ENCODE peak calls at places on chromosomes 13 and 19, in seven cellular contexts. E, J, G, H, N, L and R are unnamed samples.

GRCh38 chr13:19910336-19911072 is 47.1 kb upstream of the ZMYM5 start:
- DNase-seq in E (no peak), J (peak), G (peak), H (peak), N (no peak), L (no peak), R (peak)

GRCh38 chr19:13045812-13046211 is 50.5 kb downstream of the NFIX start:
- DNase-seq in E (no peak), J (no peak), G (no peak), H (no peak), N (no peak), L (no peak), R (no peak)

GRCh38 chr13:112444416-112445399 is 68.6 kb downstream of the SPACA7 start:
- DNase-seq in E (no peak), J (no peak), G (no peak), H (no peak), N (no peak), L (no peak), R (no peak)

GRCh38 chr19:17415107-17415506 is 4.7 kb upstream of the MVB12A start:
- DNase-seq in E (no peak), J (no peak), G (no peak), H (no peak), N (no peak), L (no peak), R (no peak)

GRCh38 chr13:85528578-85529215 is 270.5 kb downstream of the SLITRK6 start:
- DNase-seq in E (no peak), J (peak), G (peak), H (peak), N (no peak), L (no peak), R (peak)

GRCh38 chr13:107138468-107138867 is 570.5 kb upstream of the ARGLU1 start:
- DNase-seq in E (no peak), J (no peak), G (no peak), H (no peak), N (no peak), L (no peak), R (no peak)

GRCh38 chr19:13060233-13060963 is 42.3 kb downstream of the LYL1 start:
- DNase-seq in E (no peak), J (no peak), G (peak), H (no peak), N (no peak), L (no peak), R (no peak)

GRCh38 chr13:113820813-113821651 is 42.8 kb downstream of the GAS6 start:
- DNase-seq in E (peak), J (peak), G (peak), H (peak), N (no peak), L (no peak), R (peak)

GRCh38 chr13:75760182-75760981 is 124.3 kb downstream of the LMO7 start:
- DNase-seq in E (no peak), J (no peak), G (no peak), H (no peak), N (no peak), L (peak), R (no peak)

GRCh38 chr13:105037064-105037463 is 1498.4 kb downstream of the EFNB2 start:
- DNase-seq in E (no peak), J (peak), G (no peak), H (no peak), N (no peak), L (no peak), R (peak)

GRCh38 chr13:87982436-87982835 is 311.3 kb downstream of the SLITRK5 start:
- DNase-seq in E (no peak), J (no peak), G (no peak), H (no peak), N (no peak), L (no peak), R (no peak)

GRCh38 chr13:45821861-45822260 is 29.7 kb downstream of the SIAH3 start:
- DNase-seq in E (no peak), J (no peak), G (no peak), H (no peak), N (no peak), L (no peak), R (no peak)

GRCh38 chr19:51258165-51258564 is 7.3 kb downstream of the SIGLECL1 start:
- DNase-seq in E (no peak), J (no peak), G (no peak), H (no peak), N (no peak), L (no peak), R (no peak)

GRCh38 chr13:41196620-41197019 is 2.3 kb upstream of the KBTBD7 start:
- DNase-seq in E (no peak), J (no peak), G (peak), H (no peak), N (no peak), L (no peak), R (no peak)

GRCh38 chr13:104015646-104016396 is 949.6 kb upstream of the SLC10A2 start:
- DNase-seq in E (no peak), J (peak), G (peak), H (no peak), N (no peak), L (no peak), R (no peak)

GRCh38 chr19:1302534-1303239 is 17.0 kb downstream of the EFNA2 start:
- DNase-seq in E (peak), J (no peak), G (no peak), H (no peak), N (no peak), L (no peak), R (no peak)

GRCh38 chr19:13281567-13282291 is 131.5 kb downstream of the IER2 start:
- DNase-seq in E (peak), J (no peak), G (no peak), H (no peak), N (no peak), L (no peak), R (no peak)

GRCh38 chr19:43438291-43439162 is 23.8 kb downstream of the TEX101 start:
- DNase-seq in E (no peak), J (no peak), G (peak), H (peak), N (no peak), L (no peak), R (no peak)

GRCh38 chr13:51823861-51824260 is 19.9 kb upstream of the DHRS12 start:
- DNase-seq in E (no peak), J (no peak), G (peak), H (no peak), N (no peak), L (no peak), R (no peak)

GRCh38 chr19:8484331-8484894 is 18.0 kb downstream of the PRAM1 start:
- DNase-seq in E (no peak), J (no peak), G (no peak), H (no peak), N (no peak), L (no peak), R (no peak)

GRCh38 chr19:8481191-8481590 is 21.2 kb downstream of the PRAM1 start:
- DNase-seq in E (no peak), J (no peak), G (no peak), H (no peak), N (no peak), L (no peak), R (no peak)

GRCh38 chr19:8483165-8483564 is 19.3 kb downstream of the PRAM1 start:
- DNase-seq in E (no peak), J (no peak), G (no peak), H (no peak), N (no peak), L (no peak), R (no peak)

GRCh38 chr19:8482696-8483095 is 19.7 kb downstream of the PRAM1 start:
- DNase-seq in E (no peak), J (no peak), G (no peak), H (no peak), N (no peak), L (no peak), R (no peak)

DNA sequence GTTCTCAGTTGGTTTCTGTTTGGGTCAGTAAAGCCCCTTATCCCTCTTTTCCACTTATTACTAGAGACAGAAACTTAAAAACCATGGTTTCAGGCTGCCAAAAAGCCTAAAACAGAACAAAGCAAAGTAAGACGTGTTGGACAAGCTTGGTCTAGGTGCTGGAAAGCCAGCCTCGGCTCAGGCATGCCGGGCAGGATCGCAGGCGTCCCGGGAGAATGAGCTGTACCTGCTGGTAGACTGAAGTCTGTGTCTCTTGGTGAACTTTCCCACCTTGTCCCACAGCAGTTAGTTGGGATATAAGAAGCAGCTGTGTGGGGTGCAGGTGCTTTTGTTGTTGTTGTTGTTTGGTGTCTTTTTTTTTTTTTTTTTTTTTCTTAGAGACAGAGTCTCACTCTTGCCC is 20.8 kb downstream of the PRAM1 start:
- DNase-seq in E (no peak), J (no peak), G (no peak), H (no peak), N (no peak), L (no peak), R (no peak)
- H3K4me3 ChIP-seq in E (no peak), J (no peak), G (no peak), H (no peak), N (no peak), L (no peak), R (no peak)

GRCh38 chr13:20983386-20983785 is 78.0 kb downstream of the LATS2 start:
- DNase-seq in E (no peak), J (no peak), G (no peak), H (no peak), N (no peak), L (no peak), R (no peak)

GRCh38 chr13:20977394-20977793 is 74.8 kb upstream of the XPO4 start:
- DNase-seq in E (no peak), J (no peak), G (no peak), H (no peak), N (no peak), L (no peak), R (no peak)

GRCh38 chr13:20980420-20980819 is 77.9 kb upstream of the XPO4 start:
- DNase-seq in E (no peak), J (no peak), G (no peak), H (no peak), N (no peak), L (no peak), R (no peak)

GRCh38 chr13:20981370-20982095 is 79.0 kb upstream of the XPO4 start:
- DNase-seq in E (no peak), J (no peak), G (no peak), H (no peak), N (no peak), L (no peak), R (no peak)

GRCh38 chr13:20980899-20981298 is 78.4 kb upstream of the XPO4 start:
- DNase-seq in E (no peak), J (no peak), G (no peak), H (no peak), N (no peak), L (no peak), R (no peak)
- H3K4me3 ChIP-seq in E (no peak), J (no peak), G (no peak), H (no peak), N (no peak), L (no peak), R (no peak)

GRCh38 chr19:49497790-49498106 is 1.5 kb downstream of the RPS11 start:
- DNase-seq in E (no peak), J (no peak), G (no peak), H (no peak), N (no peak), L (no peak), R (no peak)

GRCh38 chr19:49497047-49497789 is 984 bp downstream of the RPS11 start:
- DNase-seq in E (no peak), J (peak), G (peak), H (no peak), N (no peak), L (peak), R (no peak)

GRCh38 chr19:49498475-49498874 is 2.2 kb downstream of the RPS11 start:
- DNase-seq in E (no peak), J (no peak), G (no peak), H (no peak), N (no peak), L (no peak), R (no peak)

GRCh38 chr19:49496574-49497008 is 357 bp downstream of the RPS11 start:
- DNase-seq in E (no peak), J (no peak), G (no peak), H (no peak), N (no peak), L (no peak), R (no peak)

DNA sequence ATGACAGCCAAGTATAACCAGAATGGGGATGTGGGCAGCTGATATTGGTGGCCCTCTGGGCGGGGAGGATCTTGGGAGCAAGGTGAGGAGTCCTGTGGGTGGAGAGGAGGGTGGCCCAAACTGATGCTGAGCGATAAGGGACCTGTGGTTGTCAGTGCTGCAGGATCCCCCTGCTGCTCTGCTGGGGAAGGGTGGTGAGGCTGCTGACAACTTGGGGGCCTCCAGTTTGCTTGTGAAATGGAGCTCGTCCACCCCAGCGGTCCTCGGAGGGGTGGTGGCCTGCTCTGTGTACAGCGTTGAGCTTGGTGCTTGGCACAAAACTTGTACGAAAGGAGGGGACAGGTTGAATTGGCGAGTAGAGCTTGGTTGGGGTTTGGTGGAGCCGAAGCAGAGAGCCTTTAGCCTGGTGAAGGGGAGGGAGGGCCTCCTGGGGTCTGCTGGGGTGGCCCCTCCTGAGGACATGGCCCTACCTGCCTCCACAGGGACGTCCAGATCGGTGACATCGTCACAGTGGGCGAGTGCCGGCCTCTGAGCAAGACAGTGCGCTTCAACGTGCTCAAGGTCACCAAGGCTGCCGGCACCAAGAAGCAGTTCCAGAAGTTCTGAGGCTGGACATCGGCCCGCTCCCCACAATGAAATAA is 2.9 kb downstream of the RPS11 start:
- DNase-seq in E (no peak), J (no peak), G (no peak), H (no peak), N (no peak), L (no peak), R (no peak)
- H3K4me3 ChIP-seq in E (no peak), J (no peak), G (no peak), H (no peak), N (peak), L (peak), R (no peak)

DNA sequence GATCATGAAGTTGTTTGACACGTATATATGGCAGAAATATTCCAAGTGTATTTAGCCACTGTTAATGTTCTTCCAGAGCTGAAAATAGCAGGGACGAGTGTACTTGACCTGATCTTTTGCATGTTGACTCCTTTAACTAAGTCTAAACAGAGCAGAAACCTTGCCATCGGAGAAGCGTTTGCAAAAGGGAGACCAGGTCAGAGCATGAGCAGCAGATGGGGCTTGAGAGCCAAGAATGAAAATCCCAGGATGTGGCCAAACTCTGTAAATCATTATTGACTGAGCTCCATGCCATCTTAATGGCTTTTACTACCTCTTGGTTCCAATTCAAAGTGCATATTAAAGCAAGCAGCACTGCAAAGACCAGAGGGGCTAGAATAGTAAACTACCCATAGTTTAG is 55.5 kb downstream of the FAM216B start:
- DNase-seq in E (no peak), J (peak), G (peak), H (no peak), N (no peak), L (no peak), R (peak)
- H3K4me3 ChIP-seq in E (no peak), J (no peak), G (no peak), H (no peak), N (no peak), L (no peak), R (no peak)

DNA sequence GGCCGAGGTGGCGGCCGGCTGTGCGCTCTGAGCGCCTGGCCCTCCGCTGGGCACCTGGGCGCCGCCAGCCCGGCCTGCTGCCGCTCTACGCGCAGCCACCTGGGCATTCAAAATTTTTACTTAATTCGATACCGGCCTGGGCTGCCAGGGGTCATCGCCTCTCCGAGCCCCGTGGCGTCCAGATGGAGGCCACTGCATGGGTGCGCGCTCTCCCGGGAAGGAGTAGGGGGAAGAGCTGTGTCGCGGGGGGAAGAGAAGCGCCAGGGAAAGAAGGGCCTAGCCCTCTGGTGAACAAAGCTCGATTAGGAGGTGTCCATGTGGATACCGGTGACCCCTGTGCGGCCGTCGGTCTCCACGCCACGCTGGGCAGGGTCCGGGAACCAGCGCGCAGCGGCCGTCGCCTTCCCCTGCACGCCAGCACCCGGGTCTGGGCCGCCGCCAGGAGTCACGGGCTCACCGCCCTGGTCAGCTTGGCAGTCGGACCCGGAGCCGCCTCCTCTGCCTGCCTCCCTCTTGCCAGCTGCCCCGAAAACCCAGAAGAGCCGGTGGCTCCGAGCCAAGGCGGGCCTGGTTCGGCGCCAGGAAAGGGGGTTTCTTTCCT is 725 bp downstream of the BIVM start:
- DNase-seq in E (peak), J (peak), G (peak), H (no peak), N (no peak), L (peak), R (no peak)
- H3K4me3 ChIP-seq in E (peak), J (peak), G (peak), H (peak), N (peak), L (peak), R (peak)

GRCh38 chr19:8576273-8576993 is 809 bp downstream of the MYO1F start:
- DNase-seq in E (no peak), J (no peak), G (no peak), H (no peak), N (no peak), L (no peak), R (no peak)
- H3K4me3 ChIP-seq in E (no peak), J (no peak), G (no peak), H (no peak), N (peak), L (peak), R (no peak)

GRCh38 chr19:34943861-34944573 is 17.3 kb downstream of the ZNF30 start:
- DNase-seq in E (no peak), J (no peak), G (no peak), H (no peak), N (no peak), L (no peak), R (no peak)
- H3K4me3 ChIP-seq in E (no peak), J (no peak), G (no peak), H (no peak), N (no peak), L (no peak), R (no peak)

GRCh38 chr19:53960187-53960586 is 2.5 kb upstream of the CACNG8 start:
- DNase-seq in E (no peak), J (no peak), G (no peak), H (no peak), N (no peak), L (no peak), R (no peak)

GRCh38 chr19:53961523-53962345 is 1.0 kb upstream of the CACNG8 start:
- DNase-seq in E (no peak), J (no peak), G (peak), H (no peak), N (no peak), L (no peak), R (no peak)

GRCh38 chr19:53960886-53961285 is 1.9 kb upstream of the CACNG8 start:
- DNase-seq in E (no peak), J (no peak), G (no peak), H (no peak), N (no peak), L (no peak), R (no peak)

GRCh38 chr19:53965091-53965490 is 2.4 kb downstream of the CACNG8 start:
- DNase-seq in E (no peak), J (no peak), G (peak), H (no peak), N (no peak), L (no peak), R (no peak)

DNA sequence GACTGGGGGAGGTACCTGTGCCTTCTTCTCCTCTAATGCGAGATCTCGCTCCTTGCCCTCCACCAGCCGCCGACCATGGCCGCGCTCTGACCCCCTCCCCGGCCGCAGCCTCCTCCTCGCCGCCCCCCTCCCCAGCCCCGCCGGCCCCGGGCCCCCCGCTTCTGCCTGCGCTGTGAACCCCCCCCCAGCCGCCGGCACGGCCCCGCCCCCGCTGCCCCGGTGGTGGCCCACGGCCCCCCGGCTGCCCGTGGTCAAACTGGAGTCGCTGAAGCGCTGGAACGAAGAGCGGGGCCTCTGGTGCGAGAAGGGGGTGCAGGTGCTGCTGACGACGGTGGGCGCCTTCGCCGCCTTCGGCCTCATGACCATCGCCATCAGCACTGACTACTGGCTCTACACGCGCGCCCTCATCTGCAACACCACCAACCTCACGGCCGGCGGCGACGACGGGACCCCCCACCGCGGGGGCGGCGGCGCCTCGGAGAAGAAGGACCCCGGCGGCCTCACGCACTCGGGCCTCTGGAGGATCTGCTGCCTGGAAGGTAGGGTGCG is at the start of gene CACNG8:
- DNase-seq in E (no peak), J (no peak), G (no peak), H (no peak), N (no peak), L (no peak), R (no peak)
- H3K4me3 ChIP-seq in E (peak), J (peak), G (peak), H (no peak), N (no peak), L (no peak), R (no peak)

GRCh38 chr19:2774953-2775555 is 8.0 kb downstream of the SGTA start:
- DNase-seq in E (no peak), J (no peak), G (no peak), H (no peak), N (no peak), L (no peak), R (no peak)
- H3K4me3 ChIP-seq in E (no peak), J (no peak), G (no peak), H (no peak), N (peak), L (no peak), R (no peak)

GRCh38 chr19:3338541-3339181 is 27.7 kb upstream of the NFIC start:
- DNase-seq in E (no peak), J (no peak), G (no peak), H (no peak), N (no peak), L (peak), R (no peak)
- H3K4me3 ChIP-seq in E (no peak), J (no peak), G (no peak), H (no peak), N (no peak), L (no peak), R (no peak)